ENCODE peak calls at places on chromosome 14, in six cellular contexts. Z is stomach, A is fibroblast of lung, T is cardiac muscle cell, L is psoas muscle, F is A549. H is an unnamed sample. For H3K9me3, the result is how much of the 10 kb centered on the place peaks cover.

GRCh38 chr14:32618991-32619390 is 289.9 kb downstream of the AKAP6 start:
- DNase-seq in Z (no peak), T (no peak), L (no peak), A (no peak), F (no peak), H (no peak)

GRCh38 chr14:24605435-24606190 is 3.9 kb downstream of the GZMH start:
- DNase-seq in A (no peak), T (no peak), F (peak), L (no peak), Z (peak), H (peak)

GRCh38 chr14:72664651-72665050 is 229.2 kb downstream of the DPF3 start:
- DNase-seq in A (no peak), Z (no peak), L (no peak), T (no peak), F (peak), H (no peak)

GRCh38 chr14:30464481-30464880 is 94.5 kb upstream of the G2E3 start:
- DNase-seq in T (no peak), Z (no peak), A (no peak), L (no peak), F (no peak), H (no peak)

GRCh38 chr14:98404811-98405210 is 867.2 kb downstream of the BCL11B start:
- DNase-seq in T (no peak), A (no peak), F (no peak), Z (no peak), L (no peak), H (no peak)

GRCh38 chr14:75753696-75754095 is 92.7 kb downstream of the TTLL5 start:
- DNase-seq in Z (no peak), F (no peak), L (no peak), A (no peak), T (peak), H (no peak)

GRCh38 chr14:68686724-68687123 is 106.1 kb downstream of the ZFP36L1 start:
- DNase-seq in A (no peak), F (no peak), Z (no peak), L (no peak), T (no peak), H (no peak)

GRCh38 chr14:103356151-103356766 is 22.2 kb downstream of the EIF5 start:
- DNase-seq in T (peak), F (no peak), Z (no peak), L (no peak), A (peak), H (no peak)

GRCh38 chr14:104146651-104147345 is 8.4 kb downstream of the KIF26A start:
- DNase-seq in Z (no peak), T (no peak), A (no peak), L (peak), F (no peak), H (peak)

GRCh38 chr14:89598548-89599186 is 181.6 kb upstream of the FOXN3 start:
- DNase-seq in F (no peak), Z (no peak), T (no peak), L (no peak), A (peak), H (no peak)

GRCh38 chr14:101546706-101547105 is 14.6 kb upstream of the DIO3 start:
- DNase-seq in F (no peak), T (no peak), A (no peak), Z (no peak), L (no peak), H (no peak)

GRCh38 chr14:50794063-50794645 is 36.8 kb downstream of the NIN start:
- DNase-seq in T (no peak), L (no peak), A (no peak), Z (no peak), F (no peak), H (no peak)

GRCh38 chr14:78637903-78638302 is 467.7 kb downstream of the NRXN3 start:
- DNase-seq in F (no peak), A (no peak), L (no peak), T (no peak), Z (no peak), H (no peak)

GRCh38 chr14:105854600-105855245 is 328.3 kb downstream of the TMEM121 start:
- DNase-seq in A (no peak), F (no peak), Z (no peak), L (no peak), T (no peak), H (no peak)

GRCh38 chr14:32559595-32559994 is 230.5 kb downstream of the AKAP6 start:
- DNase-seq in L (no peak), Z (no peak), A (no peak), T (peak), F (no peak), H (no peak)

GRCh38 chr14:52014601-52015267 is 25.4 kb downstream of the RTRAF start:
- DNase-seq in T (no peak), F (no peak), Z (no peak), A (no peak), L (no peak), H (peak)

GRCh38 chr14:52059614-52060013 is 9.2 kb downstream of the NID2 start:
- DNase-seq in T (no peak), F (no peak), Z (no peak), A (no peak), L (no peak), H (no peak)

GRCh38 chr14:64801800-64802199 is 77.9 kb downstream of the SPTB start:
- DNase-seq in L (no peak), A (no peak), F (peak), Z (no peak), T (peak), H (peak)

GRCh38 chr14:64799555-64799954 is 80.2 kb downstream of the SPTB start:
- DNase-seq in Z (no peak), L (no peak), A (no peak), F (no peak), T (no peak), H (no peak)

GRCh38 chr14:64796369-64796768 is 83.3 kb downstream of the SPTB start:
- DNase-seq in T (no peak), Z (no peak), A (no peak), L (no peak), F (no peak), H (no peak)

GRCh38 chr14:64801046-64801445 is 78.7 kb downstream of the SPTB start:
- DNase-seq in T (no peak), A (no peak), L (no peak), Z (peak), F (no peak), H (no peak)

DNA sequence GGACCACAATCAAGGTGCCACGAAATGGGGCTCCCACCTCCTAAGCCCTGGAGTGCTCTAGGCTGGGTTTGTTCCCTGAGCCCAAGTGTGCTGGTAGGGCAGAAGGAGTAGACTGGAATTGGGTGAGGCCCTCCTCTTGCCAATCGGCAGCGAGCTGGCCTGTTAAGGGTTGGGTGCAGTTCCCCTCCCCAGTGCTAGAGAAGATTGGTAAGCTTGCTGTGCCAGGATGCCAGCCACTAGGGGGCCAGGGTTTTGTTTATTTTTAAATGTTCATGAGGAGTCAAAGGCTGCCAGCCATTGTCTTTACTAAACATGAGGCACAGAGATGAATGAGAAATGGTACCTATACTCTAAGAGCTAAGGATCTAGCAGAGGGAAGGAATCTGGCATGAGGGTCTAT is 79.7 kb downstream of the SPTB start:
- DNase-seq in T (peak), L (no peak), A (peak), Z (peak), F (peak), H (no peak)
- TF ChIP-seq CTCF in T (peak), L (peak), A (peak), Z (peak), F (peak), H (peak)

DNA sequence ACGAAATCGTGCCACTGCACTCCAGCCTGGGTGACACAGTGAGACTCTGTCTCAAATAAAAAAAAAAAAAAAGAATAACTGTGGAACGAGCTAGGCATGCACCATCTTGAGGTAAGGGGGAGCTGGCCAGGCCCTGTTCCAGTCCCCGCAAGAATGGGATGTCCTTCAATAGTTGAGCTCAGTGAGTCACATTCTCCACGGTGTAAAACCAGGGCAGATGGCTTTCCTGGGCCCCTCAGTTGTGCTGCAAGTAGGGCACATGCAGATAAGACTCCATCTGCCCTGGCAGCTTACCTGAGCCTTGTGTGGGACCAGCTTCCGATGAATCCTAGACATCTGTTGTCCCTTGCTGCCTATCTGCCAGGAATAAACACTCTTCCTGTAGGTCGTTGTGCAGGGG is 312.1 kb downstream of the VRK1 start:
- DNase-seq in L (no peak), A (no peak), Z (no peak), F (no peak), T (no peak), H (no peak)
- H3K9me3 ChIP-seq in L (under half), A (under half), Z (under half), F (under half), T (under half), H (under half)

GRCh38 chr14:69803753-69804152 is 6.7 kb upstream of the SLC10A1 start:
- DNase-seq in T (no peak), L (no peak), Z (no peak), F (peak), A (no peak), H (no peak)
- TF ChIP-seq CTCF in T (peak), L (no peak), Z (no peak), F (no peak), A (peak), H (no peak)

GRCh38 chr14:85409496-85410210 is 120.3 kb upstream of the FLRT2 start:
- DNase-seq in T (no peak), Z (no peak), L (no peak), A (peak), F (no peak), H (no peak)
- H3K9me3 ChIP-seq in T (under half), Z (under half), L (under half), A (under half), F (under half), H (under half)

GRCh38 chr14:100155881-100156645 is 3.4 kb downstream of the DEGS2 start:
- DNase-seq in T (no peak), L (no peak), A (no peak), F (peak), Z (no peak), H (no peak)

GRCh38 chr14:100156776-100157175 is 2.7 kb downstream of the DEGS2 start:
- DNase-seq in Z (no peak), F (no peak), L (no peak), A (no peak), T (no peak), H (no peak)

GRCh38 chr14:100152091-100152490 is 7.4 kb downstream of the DEGS2 start:
- DNase-seq in A (no peak), T (no peak), L (no peak), F (no peak), Z (no peak), H (no peak)

GRCh38 chr14:100153560-100153959 is 5.9 kb downstream of the DEGS2 start:
- DNase-seq in T (no peak), Z (no peak), A (no peak), L (no peak), F (no peak), H (no peak)

DNA sequence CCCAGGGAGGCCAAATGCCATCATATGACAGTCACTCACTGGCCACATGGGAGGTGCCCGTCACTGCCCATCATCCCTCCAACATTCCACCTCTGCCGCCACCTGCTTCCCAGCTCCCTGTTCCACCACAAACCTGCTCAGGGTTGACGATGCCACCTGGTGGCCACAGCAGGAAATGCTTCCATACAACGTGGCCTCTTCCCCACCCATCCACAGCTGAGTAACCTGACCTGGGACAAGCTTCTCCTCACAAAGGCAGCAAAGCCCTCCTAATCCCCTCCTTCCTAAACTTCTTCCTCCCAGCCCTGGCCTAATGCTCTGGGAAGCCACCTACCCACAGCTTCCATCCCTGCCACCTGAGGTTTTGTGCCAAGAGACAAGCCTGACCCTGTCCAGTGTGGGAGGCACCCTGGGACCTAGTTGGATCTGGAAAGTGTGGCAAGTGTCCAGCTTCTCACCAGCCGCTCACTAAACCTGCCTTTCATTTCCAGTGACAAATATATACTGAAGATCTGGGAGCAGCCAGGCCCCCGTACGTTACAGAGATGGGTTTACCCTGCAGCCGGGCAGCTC is 4.3 kb downstream of the DEGS2 start:
- DNase-seq in F (peak), T (peak), L (no peak), Z (no peak), A (peak), H (peak)
- TF ChIP-seq CTCF in F (peak), T (peak), L (peak), Z (peak), A (peak), H (peak)

DNA sequence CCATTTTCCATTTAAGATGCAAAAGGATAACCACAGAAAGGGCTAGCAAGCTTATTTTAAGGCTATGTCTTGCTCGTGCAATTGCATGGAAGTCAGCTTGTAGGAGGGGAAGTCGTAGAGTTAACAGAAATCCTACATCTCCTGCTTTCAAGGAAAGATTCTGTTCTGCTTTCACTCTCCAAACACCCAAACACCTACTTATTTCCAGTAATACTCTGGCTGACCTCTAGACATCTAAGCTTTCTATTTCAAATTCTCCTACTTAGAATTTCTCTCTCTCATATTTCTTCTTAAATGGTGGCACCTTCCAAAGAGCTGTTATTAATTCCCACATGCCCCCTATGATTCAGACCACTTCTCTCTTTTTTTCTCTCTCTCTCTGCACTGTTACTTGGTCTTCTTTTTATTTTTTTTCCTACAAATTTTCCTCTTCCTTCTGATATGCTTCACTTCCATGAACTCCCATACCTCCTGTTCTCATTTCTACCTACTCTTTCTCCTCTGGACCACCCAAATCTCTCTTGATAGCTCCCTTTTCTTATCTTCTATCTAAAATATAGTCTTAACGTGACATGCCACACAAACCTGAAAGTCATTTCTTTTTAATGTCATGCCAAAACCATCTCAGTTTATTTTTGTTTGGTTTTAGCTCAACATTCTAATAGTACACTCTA is 90.8 kb downstream of the RPS6KA5 start:
- DNase-seq in T (peak), A (peak), L (no peak), F (no peak), Z (no peak), H (no peak)
- H3K9me3 ChIP-seq in T (under half), A (under half), L (under half), F (under half), Z (under half), H (under half)

GRCh38 chr14:39432179-39432618 is at the start of gene FBXO33:
- DNase-seq in A (peak), T (peak), L (peak), Z (peak), F (peak), H (peak)

GRCh38 chr14:39431416-39432178 is 636 bp downstream of the FBXO33 start:
- DNase-seq in A (peak), Z (peak), L (peak), T (peak), F (peak), H (peak)

GRCh38 chr14:39433452-39433813 is 1.2 kb upstream of the FBXO33 start:
- DNase-seq in F (no peak), A (no peak), T (no peak), Z (no peak), L (no peak), H (no peak)

GRCh38 chr14:39434401-39434800 is 2.2 kb upstream of the FBXO33 start:
- DNase-seq in T (no peak), L (no peak), A (no peak), F (no peak), Z (no peak), H (no peak)

DNA sequence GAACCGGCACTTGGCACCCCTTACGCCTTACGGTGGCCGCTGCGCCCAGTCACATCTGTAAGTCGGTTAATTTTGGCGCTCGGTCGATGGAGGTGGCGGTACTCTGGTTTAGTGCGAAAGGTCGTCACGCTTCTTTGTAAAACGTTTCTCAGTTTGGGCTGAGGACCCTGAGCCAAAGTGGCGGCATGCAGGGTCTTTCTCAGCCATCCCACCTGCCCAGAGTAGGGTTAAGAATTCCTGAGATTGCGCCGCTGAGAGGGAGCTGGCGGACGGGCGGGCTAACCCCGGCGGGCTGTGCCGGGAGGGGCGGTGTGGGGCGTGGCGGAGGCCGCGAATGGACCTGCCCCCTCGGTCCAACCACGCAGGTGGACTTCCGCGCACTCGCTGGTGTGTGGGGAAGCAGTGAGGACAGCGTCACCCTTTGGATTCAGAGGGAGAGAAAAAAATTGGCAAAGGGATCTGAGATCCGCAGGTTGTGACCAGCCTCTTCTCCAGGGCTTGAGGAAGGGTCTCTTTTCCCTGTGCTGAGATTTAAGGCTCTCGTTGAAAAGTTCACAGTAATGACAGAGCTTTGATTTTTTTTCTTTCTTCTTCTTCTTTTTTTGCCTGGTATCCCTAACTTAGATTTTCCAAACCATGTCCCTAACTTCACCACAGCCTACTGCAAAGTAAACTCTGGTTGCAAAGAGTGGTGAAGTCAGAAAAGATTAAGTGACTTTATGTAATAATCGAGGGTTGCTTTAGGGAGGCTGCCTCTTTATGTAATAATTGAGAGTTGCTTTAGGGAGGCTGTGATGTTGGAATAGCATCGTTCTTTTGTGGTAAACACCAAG is 602 bp upstream of the FBXO33 start:
- DNase-seq in A (peak), Z (peak), F (peak), L (peak), T (peak), H (peak)
- TF ChIP-seq CTCF in A (no peak), Z (no peak), F (peak), L (peak), T (no peak), H (peak)

DNA sequence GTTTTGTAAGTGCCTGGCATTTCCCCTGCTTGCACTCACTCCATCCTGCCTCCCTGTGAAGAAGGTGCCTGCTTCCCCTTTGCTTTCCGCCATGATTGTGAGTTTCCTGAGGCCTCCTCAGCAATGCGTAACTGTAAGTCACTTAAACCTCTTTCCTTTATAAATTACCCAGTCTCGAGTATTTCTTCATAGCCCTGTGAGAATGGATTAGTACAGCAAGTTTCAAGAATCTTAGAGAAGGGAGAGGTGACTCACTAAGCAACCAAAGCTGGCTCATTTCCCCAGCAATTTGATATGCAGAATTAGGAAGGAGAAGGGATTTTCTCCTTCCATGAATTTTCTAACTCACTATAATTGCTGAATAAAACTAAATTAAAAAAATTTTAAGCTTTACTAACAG is 251.0 kb upstream of the FOXG1 start:
- DNase-seq in Z (no peak), A (peak), F (no peak), T (peak), L (no peak), H (no peak)
- H3K9me3 ChIP-seq in Z (under half), A (under half), F (under half), T (under half), L (under half), H (under half)

DNA sequence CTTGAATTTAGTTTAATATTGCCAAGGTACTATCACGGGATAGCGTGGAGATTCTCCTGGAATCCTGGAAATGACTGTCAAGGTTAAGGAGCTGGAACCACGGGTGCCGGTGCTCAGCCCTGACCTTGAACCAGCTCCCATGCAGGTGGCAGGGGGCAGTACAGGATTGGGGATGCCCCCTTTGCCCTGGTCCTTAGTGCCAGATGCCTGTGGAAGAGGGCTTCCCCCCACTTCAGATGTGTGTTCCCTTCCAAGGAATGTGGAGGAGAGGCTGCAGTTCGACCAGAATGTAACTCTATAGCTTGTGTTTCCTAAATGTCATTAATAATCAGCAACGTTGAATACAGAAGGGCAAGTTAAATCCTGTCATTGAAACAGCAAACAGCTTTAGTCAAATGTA is 258.9 kb downstream of the VRK1 start:
- DNase-seq in A (no peak), F (no peak), T (no peak), L (no peak), Z (no peak), H (no peak)
- TF ChIP-seq CTCF in A (no peak), F (no peak), T (no peak), L (no peak), Z (no peak), H (peak)